ENCODE peak calls at places on chromosomes 13 and 19, in seven cellular contexts. Z is fibroblast of the aortic adventitia, V is PC-9, K is SK-N-SH, M is OCI-LY7, R is AG10803, A is progenitor cell of endocrine pancreas. C is an unnamed sample.

GRCh38 chr13:20901668-20902437 is 693 bp downstream of the XPO4 start:
- DNase-seq in Z (peak; percentile 7), V (peak; percentile 20), K (peak; percentile 47), M (peak; percentile 58), R (peak; percentile 18), A (peak; percentile 25), C (peak; percentile 24)

GRCh38 chr19:20238025-20238623 is 71.1 kb downstream of the ZNF486 start:
- DNase-seq in Z (peak; percentile 72), V (peak; percentile 86), K (peak; percentile 80), M (peak; percentile 97), R (peak; percentile 79), A (peak; percentile 76), C (peak; percentile 97)

GRCh38 chr13:42720116-42720857 is 61.1 kb upstream of the FAM216B start:
- DNase-seq in Z (peak; percentile 100), V (peak; percentile 51), K (no peak), M (no peak), R (peak; percentile 95), A (no peak), C (peak; percentile 7)

GRCh38 chr13:43377955-43378354 is 354.6 kb downstream of the DNAJC15 start:
- DNase-seq in Z (peak; percentile 93), V (no peak), K (no peak), M (no peak), R (no peak), A (no peak), C (no peak)

GRCh38 chr13:40137400-40137799 is 481.9 kb downstream of the COG6 start:
- DNase-seq in Z (no peak), V (no peak), K (no peak), M (no peak), R (no peak), A (no peak), C (no peak)

GRCh38 chr13:45292176-45292575 is 48.8 kb downstream of the TPT1 start:
- DNase-seq in Z (no peak), V (peak; percentile 78), K (no peak), M (no peak), R (peak; percentile 35), A (no peak), C (no peak)

GRCh38 chr13:75798353-75799245 is 162.5 kb downstream of the LMO7 start:
- DNase-seq in Z (peak; percentile 62), V (no peak), K (no peak), M (no peak), R (peak; percentile 53), A (no peak), C (peak; percentile 17)

GRCh38 chr19:17686592-17687042 is 1.5 kb downstream of the UNC13A start:
- DNase-seq in Z (peak; percentile 12), V (no peak), K (peak; percentile 94), M (no peak), R (no peak), A (no peak), C (peak; percentile 21)

GRCh38 chr13:51995677-51996551 is 15.3 kb downstream of the ATP7B start:
- DNase-seq in Z (peak; percentile 56), V (no peak), K (no peak), M (no peak), R (peak; percentile 39), A (no peak), C (no peak)

GRCh38 chr19:15123900-15124299 is 16.7 kb downstream of the SYDE1 start:
- DNase-seq in Z (no peak), V (no peak), K (peak; percentile 76), M (no peak), R (peak; percentile 29), A (no peak), C (no peak)

GRCh38 chr13:59374720-59375119 is 789.0 kb downstream of the DIAPH3 start:
- DNase-seq in Z (no peak), V (no peak), K (no peak), M (no peak), R (no peak), A (no peak), C (no peak)

GRCh38 chr13:74062933-74063332 is 71.3 kb downstream of the KLF12 start:
- DNase-seq in Z (peak; percentile 79), V (no peak), K (no peak), M (peak; percentile 80), R (peak; percentile 61), A (no peak), C (peak; percentile 40)

GRCh38 chr13:70941454-70941853 is 833.2 kb upstream of the KLHL1 start:
- DNase-seq in Z (no peak), V (no peak), K (no peak), M (no peak), R (no peak), A (no peak), C (no peak)

GRCh38 chr19:18308051-18308947 is 14.6 kb downstream of the LSM4 start:
- DNase-seq in Z (no peak), V (no peak), K (peak; percentile 11), M (no peak), R (no peak), A (no peak), C (no peak)

GRCh38 chr13:88339271-88339741 is 668.1 kb downstream of the SLITRK5 start:
- DNase-seq in Z (no peak), V (no peak), K (no peak), M (no peak), R (no peak), A (no peak), C (no peak)

GRCh38 chr13:50400035-50400726 is 384.9 kb downstream of the KCNRG start:
- DNase-seq in Z (peak; percentile 62), V (no peak), K (no peak), M (no peak), R (no peak), A (no peak), C (no peak)

GRCh38 chr19:35856001-35856400 is 710 bp upstream of the KIRREL2 start:
- DNase-seq in Z (no peak), V (no peak), K (peak; percentile 79), M (no peak), R (no peak), A (peak; percentile 84), C (no peak)

GRCh38 chr19:38707512-38708114 is 36.7 kb downstream of the CAPN12 start:
- DNase-seq in Z (no peak), V (peak; percentile 84), K (no peak), M (no peak), R (no peak), A (no peak), C (no peak)

GRCh38 chr19:33295621-33296472 is 6.5 kb downstream of the CEBPA start:
- DNase-seq in Z (no peak), V (no peak), K (no peak), M (no peak), R (no peak), A (no peak), C (no peak)

DNA sequence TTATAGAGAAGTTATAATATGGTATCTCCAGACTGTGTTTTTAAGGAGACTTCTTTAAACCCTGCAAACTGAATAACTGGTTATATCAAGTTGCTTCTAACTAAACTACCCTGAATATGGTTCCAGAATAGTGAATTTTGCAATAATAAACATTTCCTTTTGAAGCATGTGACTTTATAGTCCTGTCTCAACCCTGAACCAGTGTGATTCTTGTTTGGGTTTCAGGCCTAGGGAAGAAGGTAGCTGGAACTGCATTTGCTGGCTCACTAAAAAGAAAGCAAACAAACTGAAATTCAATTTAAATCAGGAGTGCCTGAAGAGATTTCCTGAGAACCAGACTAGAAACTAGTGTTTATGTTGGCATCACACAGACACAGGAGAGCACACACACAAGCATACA is 4.9 kb downstream of the ARHGEF7 start:
- DNase-seq in Z (no peak), V (no peak), K (no peak), M (no peak), R (no peak), A (no peak), C (no peak)
- TF ChIP-seq CTCF in Z (no peak), V (no peak), K (no peak), M (no peak), R (no peak), A (no peak), C (no peak)

DNA sequence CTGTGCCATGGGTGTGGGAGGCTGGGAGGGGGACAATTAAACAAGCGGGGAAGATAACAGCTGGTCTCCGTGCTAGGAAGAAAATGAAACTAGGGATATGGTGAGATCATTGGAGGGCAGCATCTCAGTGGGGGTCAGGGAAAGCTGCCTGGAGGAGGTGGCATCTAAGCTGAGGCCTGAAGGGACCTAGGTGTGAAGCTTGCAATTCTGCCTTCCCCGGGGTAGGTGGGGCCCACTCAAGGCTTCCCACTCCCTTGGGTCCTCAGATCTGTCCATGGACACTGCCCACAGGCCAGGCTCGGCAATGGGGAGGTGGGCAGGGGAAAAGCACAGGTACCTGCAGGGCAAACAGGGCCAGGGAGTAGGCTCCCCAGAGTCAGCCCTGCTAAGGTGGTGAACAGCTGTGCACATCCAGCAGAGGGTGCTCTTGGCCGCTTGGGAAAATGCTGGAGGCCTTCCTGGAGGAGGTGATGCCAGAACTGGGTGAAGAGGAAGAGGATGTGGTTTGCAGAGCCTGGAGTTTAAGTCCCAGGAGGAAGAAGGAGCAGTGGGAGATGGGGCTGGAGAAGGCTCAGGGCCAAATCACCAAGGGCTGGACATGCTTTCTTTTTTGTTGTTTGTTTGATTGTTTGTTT is 25.7 kb upstream of the CCNE1 start:
- DNase-seq in Z (no peak), V (no peak), K (no peak), M (peak; percentile 11), R (no peak), A (no peak), C (peak; percentile 35)
- TF ChIP-seq CTCF in Z (no peak), V (peak; percentile 55), K (no peak), M (peak; percentile 59), R (no peak), A (no peak), C (no peak)

DNA sequence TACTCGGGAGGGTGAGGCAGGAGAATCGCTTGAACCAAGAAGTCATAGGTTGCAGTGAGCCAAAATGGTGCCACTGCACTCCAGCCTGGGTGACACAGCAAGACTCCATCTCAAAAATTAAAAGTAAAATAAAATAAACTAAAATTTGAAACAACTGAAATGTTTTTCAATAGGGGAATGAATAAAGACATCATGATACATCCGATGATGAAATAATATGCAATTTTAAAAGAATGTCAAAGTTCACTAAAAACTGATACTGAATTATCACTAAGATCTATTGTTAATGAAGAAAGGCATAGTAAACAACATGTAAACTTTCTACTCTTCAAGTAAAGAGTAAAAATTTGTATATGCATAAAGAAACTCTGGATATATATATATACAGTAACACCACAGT is 8.5 kb downstream of the CARD8 start:
- DNase-seq in Z (no peak), V (no peak), K (no peak), M (no peak), R (no peak), A (no peak), C (no peak)
- TF ChIP-seq CTCF in Z (no peak), V (no peak), K (no peak), M (no peak), R (no peak), A (no peak), C (no peak)

GRCh38 chr19:45514376-45515051 is 7.2 kb downstream of the VASP start:
- DNase-seq in Z (no peak), V (peak; percentile 87), K (no peak), M (no peak), R (no peak), A (no peak), C (no peak)
- TF ChIP-seq CTCF in Z (no peak), V (no peak), K (no peak), M (no peak), R (no peak), A (no peak), C (no peak)

GRCh38 chr19:39833160-39833463 is 850 bp downstream of the DYRK1B start:
- DNase-seq in Z (no peak), V (no peak), K (no peak), M (no peak), R (no peak), A (no peak), C (no peak)
- TF ChIP-seq CTCF in Z (no peak), V (no peak), K (no peak), M (no peak), R (no peak), A (no peak), C (no peak)

C was measured in activated CD8-positive, alpha-beta T cell treated with anti-CD3 and anti-CD28 coated beads for 36 hours.